ENCODE peak calls at places on chromosomes 5 and 9, in eight cellular contexts. Z, V, N, O, Q, Y, J and R are unnamed samples.

GRCh38 chr9:135536166-135536565 is 9.8 kb upstream of the OBP2A start:
- DNase-seq in Z (no peak), V (peak; percentile 85), N (no peak), O (peak; percentile 21), Q (no peak), Y (no peak), J (no peak), R (no peak)

GRCh38 chr5:126780165-126780827 is 3.4 kb downstream of the LMNB1 start:
- DNase-seq in Z (peak; percentile 39), V (peak; percentile 84), N (no peak), O (no peak), Q (peak; percentile 85), Y (no peak), J (peak; percentile 86), R (no peak)

GRCh38 chr5:178104492-178104891 is 8.8 kb upstream of the N4BP3 start:
- DNase-seq in Z (no peak), V (no peak), N (no peak), O (no peak), Q (no peak), Y (no peak), J (no peak), R (peak; percentile 89)

GRCh38 chr9:103266064-103266463 is 270.9 kb downstream of the CYLC2 start:
- DNase-seq in Z (no peak), V (no peak), N (no peak), O (no peak), Q (no peak), Y (no peak), J (no peak), R (no peak)

GRCh38 chr9:5453004-5453403 is 2.7 kb downstream of the CD274 start:
- DNase-seq in Z (no peak), V (no peak), N (no peak), O (no peak), Q (no peak), Y (no peak), J (no peak), R (no peak)

GRCh38 chr9:90987566-90987965 is 185.9 kb downstream of the SYK start:
- DNase-seq in Z (no peak), V (no peak), N (no peak), O (no peak), Q (no peak), Y (no peak), J (no peak), R (no peak)

GRCh38 chr5:168364151-168364661 is 72.8 kb downstream of the WWC1 start:
- DNase-seq in Z (no peak), V (no peak), N (no peak), O (no peak), Q (no peak), Y (no peak), J (no peak), R (no peak)

GRCh38 chr9:33374190-33374589 is 28.2 kb downstream of the AQP7 start:
- DNase-seq in Z (no peak), V (no peak), N (no peak), O (peak; percentile 23), Q (no peak), Y (no peak), J (no peak), R (no peak)

GRCh38 chr9:108475813-108476212 is 380.0 kb downstream of the ACTL7B start:
- DNase-seq in Z (no peak), V (no peak), N (no peak), O (no peak), Q (no peak), Y (no peak), J (no peak), R (no peak)

GRCh38 chr5:15615859-15616258 is 115.9 kb downstream of the FBXL7 start:
- DNase-seq in Z (no peak), V (no peak), N (no peak), O (no peak), Q (no peak), Y (no peak), J (no peak), R (no peak)

GRCh38 chr5:36198281-36198680 is 43.4 kb downstream of the NADK2 start:
- DNase-seq in Z (no peak), V (peak; percentile 62), N (no peak), O (no peak), Q (no peak), Y (no peak), J (no peak), R (no peak)

GRCh38 chr9:137478613-137479314 is 19.6 kb upstream of the NSMF start:
- DNase-seq in Z (no peak), V (no peak), N (no peak), O (peak; percentile 81), Q (no peak), Y (peak; percentile 46), J (peak; percentile 66), R (peak; percentile 64)

GRCh38 chr5:79120221-79120620 is 8.6 kb downstream of the BHMT start:
- DNase-seq in Z (no peak), V (no peak), N (no peak), O (no peak), Q (no peak), Y (no peak), J (no peak), R (no peak)

GRCh38 chr5:134994560-134995156 is 27.0 kb downstream of the CATSPER3 start:
- DNase-seq in Z (no peak), V (no peak), N (no peak), O (no peak), Q (peak; percentile 16), Y (no peak), J (no peak), R (no peak)

GRCh38 chr5:173917788-173918786 is 29.9 kb downstream of the CPEB4 start:
- DNase-seq in Z (peak; percentile 83), V (peak; percentile 89), N (no peak), O (peak; percentile 84), Q (peak; percentile 77), Y (peak; percentile 66), J (peak; percentile 88), R (peak; percentile 73)

DNA sequence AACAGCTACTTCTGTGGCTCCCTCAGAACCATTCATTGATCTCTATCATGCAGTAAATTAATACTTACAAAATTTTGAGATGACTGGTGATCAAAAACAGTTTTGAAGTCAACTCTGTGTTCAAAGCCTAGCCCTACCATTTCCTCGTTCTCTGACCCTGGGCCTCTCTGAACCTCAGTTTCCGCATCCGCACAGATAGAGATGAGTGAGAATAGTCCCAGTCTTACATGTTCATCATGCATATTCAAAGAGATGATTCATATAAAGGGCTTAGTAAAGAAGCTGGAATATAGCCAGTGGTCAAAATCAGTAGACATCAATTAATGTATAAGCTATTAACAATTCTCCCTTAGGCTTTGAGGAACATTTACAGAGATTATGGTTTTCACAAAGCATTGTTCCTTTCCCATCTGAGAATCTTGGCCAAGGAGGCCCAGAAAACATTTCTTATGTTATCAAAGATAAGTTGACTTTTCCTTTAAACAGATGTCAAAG is 250.6 kb downstream of the SPOCK1 start:
- DNase-seq in Z (no peak), V (no peak), N (no peak), O (no peak), Q (no peak), Y (no peak), J (no peak), R (no peak)
- H3K27ac ChIP-seq in Z (no peak overlapping the region), V (no peak overlapping the region), N (no peak overlapping the region), O (no peak overlapping the region), Q (no peak overlapping the region), Y (no peak overlapping the region), J (no peak overlapping the region), R (no peak overlapping the region)

GRCh38 chr5:98783051-98783649 is 9.7 kb downstream of the RGMB start:
- DNase-seq in Z (no peak), V (no peak), N (no peak), O (no peak), Q (no peak), Y (no peak), J (no peak), R (no peak)

GRCh38 chr5:98786178-98786853 is 12.9 kb downstream of the RGMB start:
- DNase-seq in Z (no peak), V (peak; percentile 57), N (no peak), O (no peak), Q (no peak), Y (no peak), J (no peak), R (no peak)

GRCh38 chr5:98781964-98782363 is 8.5 kb downstream of the RGMB start:
- DNase-seq in Z (no peak), V (no peak), N (no peak), O (no peak), Q (no peak), Y (no peak), J (no peak), R (no peak)

GRCh38 chr5:98785244-98785643 is 11.8 kb downstream of the RGMB start:
- DNase-seq in Z (no peak), V (no peak), N (no peak), O (no peak), Q (no peak), Y (no peak), J (no peak), R (no peak)

GRCh38 chr5:98784411-98784810 is 10.9 kb downstream of the RGMB start:
- DNase-seq in Z (no peak), V (no peak), N (no peak), O (no peak), Q (no peak), Y (no peak), J (no peak), R (no peak)
- H3K4me1 ChIP-seq in Z (peaks cover 18% of the 10 kb centered on the region), V (no peaks in the 10 kb centered on the region), N (peaks cover 2% of the 10 kb centered on the region), O (peaks cover 19% of the 10 kb centered on the region), Q (peaks cover 12% of the 10 kb centered on the region), Y (peaks cover 83% of the 10 kb centered on the region), J (peaks cover 45% of the 10 kb centered on the region), R (peaks cover 4% of the 10 kb centered on the region)

GRCh38 chr5:146484714-146485391 is 31.1 kb downstream of the GPR151 start:
- DNase-seq in Z (no peak), V (no peak), N (no peak), O (no peak), Q (no peak), Y (no peak), J (no peak), R (no peak)
- H3K36me3 ChIP-seq in Z (peaks cover 100% of the 10 kb centered on the region), V (peaks cover 55% of the 10 kb centered on the region), N (peaks cover 39% of the 10 kb centered on the region), O (peaks cover 68% of the 10 kb centered on the region), Q (peaks cover 75% of the 10 kb centered on the region), Y (peaks cover 95% of the 10 kb centered on the region), J (peaks cover 50% of the 10 kb centered on the region), R (peaks cover 33% of the 10 kb centered on the region)

GRCh38 chr5:1823381-1824034 is 22.3 kb downstream of the NDUFS6 start:
- DNase-seq in Z (no peak), V (no peak), N (no peak), O (peak; percentile 49), Q (no peak), Y (no peak), J (no peak), R (no peak)

GRCh38 chr5:1820381-1820780 is 19.2 kb downstream of the NDUFS6 start:
- DNase-seq in Z (no peak), V (no peak), N (no peak), O (peak; percentile 60), Q (no peak), Y (no peak), J (no peak), R (no peak)

GRCh38 chr5:1824109-1824821 is 23.1 kb downstream of the NDUFS6 start:
- DNase-seq in Z (no peak), V (no peak), N (no peak), O (peak; percentile 45), Q (no peak), Y (no peak), J (no peak), R (no peak)

GRCh38 chr5:1820926-1821325 is 19.7 kb downstream of the NDUFS6 start:
- DNase-seq in Z (no peak), V (no peak), N (no peak), O (peak; percentile 36), Q (no peak), Y (no peak), J (no peak), R (no peak)

DNA sequence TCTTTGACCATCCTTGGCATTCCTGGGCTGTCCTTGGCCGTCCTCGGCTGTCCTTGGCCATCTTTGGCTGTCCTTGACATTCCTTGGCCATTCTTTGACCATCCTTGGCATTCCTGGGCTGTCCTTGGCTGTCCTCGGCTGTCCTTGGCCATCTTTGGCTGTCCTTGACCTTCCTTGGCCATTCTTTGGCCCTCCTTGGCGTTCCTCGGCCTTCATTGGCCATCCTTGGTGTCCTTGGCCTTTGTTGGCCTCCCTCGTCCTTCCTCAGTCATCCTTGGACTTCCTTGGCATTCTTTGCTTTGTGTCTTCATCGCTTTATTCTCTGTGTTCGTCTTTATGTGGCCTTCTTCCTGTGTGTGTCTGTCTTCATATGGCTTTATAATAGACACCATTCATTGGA is 20.7 kb downstream of the NDUFS6 start:
- DNase-seq in Z (no peak), V (no peak), N (no peak), O (peak; percentile 32), Q (no peak), Y (no peak), J (no peak), R (no peak)
- H3K27ac ChIP-seq in Z (no peak overlapping the region), V (no peak overlapping the region), N (no peak overlapping the region), O (no peak overlapping the region), Q (no peak overlapping the region), Y (no peak overlapping the region), J (no peak overlapping the region), R (no peak overlapping the region)